ENCODE peak calls at places on chromosomes 1 and 21, in eight cellular contexts. One of them, this sample, is unnamed.
A peak's percentile ranks its signal among the peaks of the same experiment; 100 is the strongest.

GRCh38 chr1:64162804-64163203 is 40.6 kb upstream of the UBE2U start:
- DNase-seq in NCI-H1105: no peak
- DNase-seq in activated T-cell treated with anti-CD3 and anti-CD28 coated beads for 1 hour: no peak
- DNase-seq in RWPE1: no peak
- DNase-seq in NCI-H524: no peak
- DNase-seq in CD8-positive, alpha-beta memory T cell: no peak
- DNase-seq in astrocyte of the hippocampus: no peak
- DNase-seq in lower leg skin: no peak
- DNase-seq in this sample: no peak

GRCh38 chr1:7187121-7187510 is 401.9 kb downstream of the CAMTA1 start:
- DNase-seq in astrocyte of the hippocampus: no peak
- DNase-seq in lower leg skin: no peak
- DNase-seq in activated T-cell treated with anti-CD3 and anti-CD28 coated beads for 1 hour: no peak
- DNase-seq in NCI-H1105: no peak
- DNase-seq in NCI-H524: no peak
- DNase-seq in CD8-positive, alpha-beta memory T cell: no peak
- DNase-seq in RWPE1: no peak
- DNase-seq in this sample: no peak

GRCh38 chr1:23793861-23794731 is 3.2 kb downstream of the LYPLA2 start:
- DNase-seq in CD8-positive, alpha-beta memory T cell: no peak
- DNase-seq in activated T-cell treated with anti-CD3 and anti-CD28 coated beads for 1 hour: no peak
- DNase-seq in lower leg skin: no peak
- DNase-seq in RWPE1: no peak
- DNase-seq in NCI-H1105: no peak
- DNase-seq in astrocyte of the hippocampus: no peak
- DNase-seq in NCI-H524: no peak
- DNase-seq in this sample: no peak

GRCh38 chr1:206035027-206035426 is 11.3 kb upstream of the CTSE start:
- DNase-seq in activated T-cell treated with anti-CD3 and anti-CD28 coated beads for 1 hour: no peak
- DNase-seq in NCI-H1105: peak; percentile 29
- DNase-seq in NCI-H524: no peak
- DNase-seq in CD8-positive, alpha-beta memory T cell: no peak
- DNase-seq in RWPE1: no peak
- DNase-seq in lower leg skin: no peak
- DNase-seq in astrocyte of the hippocampus: no peak
- DNase-seq in this sample: no peak

GRCh38 chr1:39381839-39382238 is 109.6 kb upstream of the BMP8A start:
- DNase-seq in lower leg skin: no peak
- DNase-seq in astrocyte of the hippocampus: peak; percentile 39
- DNase-seq in NCI-H524: no peak
- DNase-seq in NCI-H1105: no peak
- DNase-seq in activated T-cell treated with anti-CD3 and anti-CD28 coated beads for 1 hour: no peak
- DNase-seq in CD8-positive, alpha-beta memory T cell: no peak
- DNase-seq in RWPE1: no peak
- DNase-seq in this sample: no peak

GRCh38 chr21:28688381-28688780 is 304.3 kb downstream of the LTN1 start:
- DNase-seq in activated T-cell treated with anti-CD3 and anti-CD28 coated beads for 1 hour: no peak
- DNase-seq in astrocyte of the hippocampus: no peak
- DNase-seq in CD8-positive, alpha-beta memory T cell: no peak
- DNase-seq in NCI-H524: no peak
- DNase-seq in NCI-H1105: no peak
- DNase-seq in lower leg skin: no peak
- DNase-seq in RWPE1: no peak
- DNase-seq in this sample: no peak

GRCh38 chr1:167718926-167719691 is 2.7 kb upstream of the MPZL1 start:
- DNase-seq in lower leg skin: no peak
- DNase-seq in activated T-cell treated with anti-CD3 and anti-CD28 coated beads for 1 hour: no peak
- DNase-seq in astrocyte of the hippocampus: no peak
- DNase-seq in NCI-H1105: no peak
- DNase-seq in RWPE1: no peak
- DNase-seq in NCI-H524: no peak
- DNase-seq in CD8-positive, alpha-beta memory T cell: no peak
- DNase-seq in this sample: no peak

GRCh38 chr1:64327119-64327518 is 123.7 kb downstream of the UBE2U start:
- DNase-seq in activated T-cell treated with anti-CD3 and anti-CD28 coated beads for 1 hour: no peak
- DNase-seq in lower leg skin: no peak
- DNase-seq in CD8-positive, alpha-beta memory T cell: no peak
- DNase-seq in NCI-H1105: no peak
- DNase-seq in astrocyte of the hippocampus: no peak
- DNase-seq in RWPE1: no peak
- DNase-seq in NCI-H524: no peak
- DNase-seq in this sample: no peak

GRCh38 chr1:34709547-34709946 is 45.3 kb upstream of the GJB5 start:
- DNase-seq in NCI-H1105: no peak
- DNase-seq in astrocyte of the hippocampus: peak; percentile 48
- DNase-seq in lower leg skin: no peak
- DNase-seq in CD8-positive, alpha-beta memory T cell: no peak
- DNase-seq in RWPE1: peak; percentile 15
- DNase-seq in activated T-cell treated with anti-CD3 and anti-CD28 coated beads for 1 hour: no peak
- DNase-seq in NCI-H524: no peak
- DNase-seq in this sample: peak; percentile 39

GRCh38 chr1:87956072-87956471 is 627.4 kb downstream of the LMO4 start:
- DNase-seq in NCI-H1105: no peak
- DNase-seq in CD8-positive, alpha-beta memory T cell: no peak
- DNase-seq in NCI-H524: no peak
- DNase-seq in astrocyte of the hippocampus: peak; percentile 98
- DNase-seq in RWPE1: peak; percentile 81
- DNase-seq in lower leg skin: no peak
- DNase-seq in activated T-cell treated with anti-CD3 and anti-CD28 coated beads for 1 hour: no peak
- DNase-seq in this sample: peak; percentile 32

GRCh38 chr1:91609571-91609970 is 108.9 kb downstream of the CDC7 start:
- DNase-seq in lower leg skin: no peak
- DNase-seq in astrocyte of the hippocampus: peak; percentile 11
- DNase-seq in NCI-H524: no peak
- DNase-seq in CD8-positive, alpha-beta memory T cell: no peak
- DNase-seq in RWPE1: peak; percentile 76
- DNase-seq in NCI-H1105: no peak
- DNase-seq in activated T-cell treated with anti-CD3 and anti-CD28 coated beads for 1 hour: no peak
- DNase-seq in this sample: peak; percentile 28

GRCh38 chr1:222880586-222880985 is 65.7 kb downstream of the DISP1 start:
- DNase-seq in RWPE1: peak; percentile 18
- DNase-seq in lower leg skin: no peak
- DNase-seq in NCI-H524: no peak
- DNase-seq in activated T-cell treated with anti-CD3 and anti-CD28 coated beads for 1 hour: no peak
- DNase-seq in CD8-positive, alpha-beta memory T cell: no peak
- DNase-seq in NCI-H1105: no peak
- DNase-seq in astrocyte of the hippocampus: peak; percentile 45
- DNase-seq in this sample: no peak

GRCh38 chr1:72229893-72230292 is 52.4 kb downstream of the NEGR1 start:
- DNase-seq in RWPE1: no peak
- DNase-seq in astrocyte of the hippocampus: no peak
- DNase-seq in lower leg skin: no peak
- DNase-seq in NCI-H1105: no peak
- DNase-seq in NCI-H524: no peak
- DNase-seq in activated T-cell treated with anti-CD3 and anti-CD28 coated beads for 1 hour: no peak
- DNase-seq in CD8-positive, alpha-beta memory T cell: no peak
- DNase-seq in this sample: no peak

GRCh38 chr1:116262207-116262994 is 110.6 kb upstream of the ATP1A1 start:
- DNase-seq in RWPE1: no peak
- DNase-seq in NCI-H1105: no peak
- DNase-seq in activated T-cell treated with anti-CD3 and anti-CD28 coated beads for 1 hour: no peak
- DNase-seq in lower leg skin: no peak
- DNase-seq in NCI-H524: no peak
- DNase-seq in astrocyte of the hippocampus: no peak
- DNase-seq in CD8-positive, alpha-beta memory T cell: no peak
- DNase-seq in this sample: no peak

GRCh38 chr21:45012661-45013270 is 61.6 kb upstream of the ADARB1 start:
- DNase-seq in astrocyte of the hippocampus: no peak
- DNase-seq in RWPE1: peak; percentile 78
- DNase-seq in CD8-positive, alpha-beta memory T cell: no peak
- DNase-seq in NCI-H524: peak; percentile 52
- DNase-seq in activated T-cell treated with anti-CD3 and anti-CD28 coated beads for 1 hour: no peak
- DNase-seq in NCI-H1105: no peak
- DNase-seq in lower leg skin: no peak
- DNase-seq in this sample: peak; percentile 81

GRCh38 chr1:3652538-3653285 is 396 bp downstream of the TP73 start:
- DNase-seq in lower leg skin: no peak
- DNase-seq in RWPE1: no peak
- DNase-seq in CD8-positive, alpha-beta memory T cell: no peak
- DNase-seq in activated T-cell treated with anti-CD3 and anti-CD28 coated beads for 1 hour: no peak
- DNase-seq in NCI-H1105: peak; percentile 29
- DNase-seq in NCI-H524: no peak
- DNase-seq in astrocyte of the hippocampus: no peak
- DNase-seq in this sample: no peak

GRCh38 chr1:155970531-155971167 is 7.7 kb downstream of the ARHGEF2 start:
- DNase-seq in NCI-H1105: no peak
- DNase-seq in activated T-cell treated with anti-CD3 and anti-CD28 coated beads for 1 hour: no peak
- DNase-seq in CD8-positive, alpha-beta memory T cell: no peak
- DNase-seq in NCI-H524: peak; percentile 59
- DNase-seq in RWPE1: peak; percentile 45
- DNase-seq in lower leg skin: peak; percentile 92
- DNase-seq in astrocyte of the hippocampus: peak; percentile 73
- DNase-seq in this sample: no peak

GRCh38 chr1:101239095-101240040 is 2.5 kb downstream of the S1PR1 start:
- DNase-seq in NCI-H524: no peak
- DNase-seq in RWPE1: no peak
- DNase-seq in astrocyte of the hippocampus: no peak
- DNase-seq in activated T-cell treated with anti-CD3 and anti-CD28 coated beads for 1 hour: peak; percentile 29
- DNase-seq in NCI-H1105: no peak
- DNase-seq in lower leg skin: no peak
- DNase-seq in CD8-positive, alpha-beta memory T cell: peak; percentile 64
- DNase-seq in this sample: no peak

GRCh38 chr1:225250432-225250831 is 177.4 kb downstream of the LBR start:
- DNase-seq in activated T-cell treated with anti-CD3 and anti-CD28 coated beads for 1 hour: no peak
- DNase-seq in CD8-positive, alpha-beta memory T cell: no peak
- DNase-seq in NCI-H1105: no peak
- DNase-seq in RWPE1: no peak
- DNase-seq in lower leg skin: no peak
- DNase-seq in astrocyte of the hippocampus: peak; percentile 6
- DNase-seq in NCI-H524: no peak
- DNase-seq in this sample: no peak

GRCh38 chr1:197526736-197527371 is 248.4 kb downstream of the DENND1B start:
- DNase-seq in activated T-cell treated with anti-CD3 and anti-CD28 coated beads for 1 hour: no peak
- DNase-seq in NCI-H1105: peak; percentile 43
- DNase-seq in CD8-positive, alpha-beta memory T cell: peak; percentile 17
- DNase-seq in astrocyte of the hippocampus: peak; percentile 18
- DNase-seq in RWPE1: peak; percentile 31
- DNase-seq in lower leg skin: no peak
- DNase-seq in NCI-H524: no peak
- DNase-seq in this sample: peak; percentile 63

GRCh38 chr21:31671146-31671716 is 11.7 kb downstream of the SOD1 start:
- DNase-seq in NCI-H1105: no peak
- DNase-seq in CD8-positive, alpha-beta memory T cell: no peak
- DNase-seq in lower leg skin: no peak
- DNase-seq in NCI-H524: no peak
- DNase-seq in activated T-cell treated with anti-CD3 and anti-CD28 coated beads for 1 hour: no peak
- DNase-seq in RWPE1: no peak
- DNase-seq in astrocyte of the hippocampus: no peak
- DNase-seq in this sample: no peak

GRCh38 chr1:168799918-168800605 is 71.1 kb upstream of the DPT start:
- DNase-seq in activated T-cell treated with anti-CD3 and anti-CD28 coated beads for 1 hour: no peak
- DNase-seq in NCI-H1105: no peak
- DNase-seq in CD8-positive, alpha-beta memory T cell: no peak
- DNase-seq in NCI-H524: no peak
- DNase-seq in RWPE1: no peak
- DNase-seq in astrocyte of the hippocampus: no peak
- DNase-seq in lower leg skin: no peak
- DNase-seq in this sample: peak; percentile 18

GRCh38 chr1:119715542-119715941 is 3.8 kb downstream of the PHGDH start:
- DNase-seq in NCI-H524: no peak
- DNase-seq in CD8-positive, alpha-beta memory T cell: no peak
- DNase-seq in RWPE1: no peak
- DNase-seq in NCI-H1105: no peak
- DNase-seq in activated T-cell treated with anti-CD3 and anti-CD28 coated beads for 1 hour: no peak
- DNase-seq in astrocyte of the hippocampus: no peak
- DNase-seq in lower leg skin: no peak
- DNase-seq in this sample: peak; percentile 61

GRCh38 chr1:94463765-94464330 is 45.7 kb downstream of the ABCD3 start:
- DNase-seq in activated T-cell treated with anti-CD3 and anti-CD28 coated beads for 1 hour: no peak
- DNase-seq in RWPE1: peak; percentile 16
- DNase-seq in NCI-H1105: peak; percentile 4
- DNase-seq in astrocyte of the hippocampus: peak; percentile 31
- DNase-seq in lower leg skin: no peak
- DNase-seq in NCI-H524: no peak
- DNase-seq in CD8-positive, alpha-beta memory T cell: peak; percentile 19
- DNase-seq in this sample: peak; percentile 48

GRCh38 chr1:156936191-156936590 is 15.8 kb downstream of the LRRC71 start:
- DNase-seq in CD8-positive, alpha-beta memory T cell: no peak
- DNase-seq in RWPE1: no peak
- DNase-seq in astrocyte of the hippocampus: no peak
- DNase-seq in activated T-cell treated with anti-CD3 and anti-CD28 coated beads for 1 hour: no peak
- DNase-seq in lower leg skin: no peak
- DNase-seq in NCI-H524: no peak
- DNase-seq in NCI-H1105: no peak
- DNase-seq in this sample: no peak

GRCh38 chr1:228082975-228083870 is 715 bp downstream of the ARF1 start:
- DNase-seq in lower leg skin: peak; percentile 94
- DNase-seq in CD8-positive, alpha-beta memory T cell: no peak
- DNase-seq in astrocyte of the hippocampus: peak; percentile 64
- DNase-seq in RWPE1: no peak
- DNase-seq in NCI-H524: no peak
- DNase-seq in activated T-cell treated with anti-CD3 and anti-CD28 coated beads for 1 hour: no peak
- DNase-seq in NCI-H1105: no peak
- DNase-seq in this sample: peak; percentile 78

GRCh38 chr1:30068787-30069472 is 654.5 kb downstream of the MATN1 start:
- DNase-seq in RWPE1: peak; percentile 52
- DNase-seq in CD8-positive, alpha-beta memory T cell: no peak
- DNase-seq in lower leg skin: no peak
- DNase-seq in NCI-H524: no peak
- DNase-seq in NCI-H1105: no peak
- DNase-seq in activated T-cell treated with anti-CD3 and anti-CD28 coated beads for 1 hour: no peak
- DNase-seq in astrocyte of the hippocampus: no peak
- DNase-seq in this sample: no peak

GRCh38 chr21:46082638-46083270 is 15.2 kb upstream of the COL6A2 start:
- DNase-seq in NCI-H1105: no peak
- DNase-seq in lower leg skin: peak; percentile 86
- DNase-seq in RWPE1: no peak
- DNase-seq in CD8-positive, alpha-beta memory T cell: no peak
- DNase-seq in activated T-cell treated with anti-CD3 and anti-CD28 coated beads for 1 hour: no peak
- DNase-seq in NCI-H524: no peak
- DNase-seq in astrocyte of the hippocampus: no peak
- DNase-seq in this sample: no peak

GRCh38 chr1:156502749-156503671 is 2.4 kb upstream of the MEF2D start:
- DNase-seq in NCI-H524: no peak
- DNase-seq in astrocyte of the hippocampus: peak; percentile 92
- DNase-seq in activated T-cell treated with anti-CD3 and anti-CD28 coated beads for 1 hour: no peak
- DNase-seq in RWPE1: peak; percentile 99
- DNase-seq in NCI-H1105: no peak
- DNase-seq in CD8-positive, alpha-beta memory T cell: no peak
- DNase-seq in lower leg skin: peak; percentile 94
- DNase-seq in this sample: peak; percentile 82

GRCh38 chr1:200207711-200208126 is 180.2 kb downstream of the NR5A2 start:
- DNase-seq in lower leg skin: no peak
- DNase-seq in NCI-H1105: no peak
- DNase-seq in NCI-H524: no peak
- DNase-seq in astrocyte of the hippocampus: no peak
- DNase-seq in RWPE1: no peak
- DNase-seq in activated T-cell treated with anti-CD3 and anti-CD28 coated beads for 1 hour: no peak
- DNase-seq in CD8-positive, alpha-beta memory T cell: no peak
- DNase-seq in this sample: no peak

GRCh38 chr21:42568834-42569731 is 55.4 kb downstream of the SLC37A1 start:
- DNase-seq in NCI-H1105: peak; percentile 85
- DNase-seq in astrocyte of the hippocampus: no peak
- DNase-seq in NCI-H524: no peak
- DNase-seq in activated T-cell treated with anti-CD3 and anti-CD28 coated beads for 1 hour: no peak
- DNase-seq in RWPE1: no peak
- DNase-seq in CD8-positive, alpha-beta memory T cell: no peak
- DNase-seq in lower leg skin: peak; percentile 68
- DNase-seq in this sample: no peak

GRCh38 chr1:5830771-5831599 is 161.2 kb downstream of the NPHP4 start:
- DNase-seq in RWPE1: peak; percentile 23
- DNase-seq in NCI-H524: peak; percentile 31
- DNase-seq in lower leg skin: no peak
- DNase-seq in astrocyte of the hippocampus: no peak
- DNase-seq in NCI-H1105: peak; percentile 31
- DNase-seq in CD8-positive, alpha-beta memory T cell: no peak
- DNase-seq in activated T-cell treated with anti-CD3 and anti-CD28 coated beads for 1 hour: no peak
- DNase-seq in this sample: no peak

GRCh38 chr21:36709030-36709867 is 10.3 kb downstream of the SIM2 start:
- DNase-seq in lower leg skin: peak; percentile 75
- DNase-seq in astrocyte of the hippocampus: no peak
- DNase-seq in NCI-H524: no peak
- DNase-seq in activated T-cell treated with anti-CD3 and anti-CD28 coated beads for 1 hour: no peak
- DNase-seq in RWPE1: no peak
- DNase-seq in NCI-H1105: no peak
- DNase-seq in CD8-positive, alpha-beta memory T cell: no peak
- DNase-seq in this sample: no peak

GRCh38 chr1:21234779-21235178 is 55.5 kb downstream of the ECE1 start:
- DNase-seq in NCI-H524: no peak
- DNase-seq in astrocyte of the hippocampus: no peak
- DNase-seq in RWPE1: no peak
- DNase-seq in activated T-cell treated with anti-CD3 and anti-CD28 coated beads for 1 hour: no peak
- DNase-seq in CD8-positive, alpha-beta memory T cell: no peak
- DNase-seq in lower leg skin: no peak
- DNase-seq in NCI-H1105: no peak
- DNase-seq in this sample: no peak

This sample was measured in hepatocyte.